ENCODE peak calls at places on chromosomes 6 and 20, in eight cellular contexts. P, E, W, S, O, G, J and X are unnamed samples.

GRCh38 chr6:121492536-121492935 is 57.1 kb downstream of the GJA1 start:
- DNase-seq in P (no peak), E (no peak), W (no peak), S (no peak), O (no peak), G (no peak), J (no peak), X (no peak)

GRCh38 chr6:134510920-134511319 is 193.0 kb upstream of the SGK1 start:
- DNase-seq in P (no peak), E (no peak), W (no peak), S (no peak), O (no peak), G (no peak), J (no peak), X (no peak)

GRCh38 chr20:38751360-38751976 is 3.2 kb downstream of the ACTR5 start:
- DNase-seq in P (no peak), E (no peak), W (peak), S (peak), O (peak), G (peak), J (peak), X (no peak)

GRCh38 chr6:45619211-45619760 is 241.6 kb upstream of the SUPT3H start:
- DNase-seq in P (no peak), E (no peak), W (no peak), S (peak), O (no peak), G (no peak), J (no peak), X (no peak)

GRCh38 chr20:44014807-44015732 is 100.4 kb downstream of the TOX2 start:
- DNase-seq in P (peak), E (no peak), W (no peak), S (no peak), O (no peak), G (peak), J (no peak), X (no peak)

GRCh38 chr6:153568601-153569000 is 437.5 kb upstream of the RGS17 start:
- DNase-seq in P (no peak), E (no peak), W (no peak), S (no peak), O (no peak), G (no peak), J (no peak), X (peak)

GRCh38 chr6:158316022-158316421 is 3.8 kb downstream of the TULP4 start:
- DNase-seq in P (no peak), E (no peak), W (peak), S (peak), O (no peak), G (no peak), J (no peak), X (no peak)

GRCh38 chr6:102961902-102962301 is 1568.4 kb downstream of the GRIK2 start:
- DNase-seq in P (no peak), E (no peak), W (no peak), S (no peak), O (no peak), G (no peak), J (no peak), X (no peak)

GRCh38 chr6:49001856-49002255 is 461.2 kb downstream of the MMUT start:
- DNase-seq in P (no peak), E (no peak), W (no peak), S (no peak), O (no peak), G (no peak), J (no peak), X (peak)

GRCh38 chr20:38651154-38651553 is 49.5 kb downstream of the ARHGAP40 start:
- DNase-seq in P (no peak), E (no peak), W (no peak), S (no peak), O (no peak), G (no peak), J (peak), X (no peak)

GRCh38 chr6:52183131-52183530 is 3.0 kb upstream of the IL17A start:
- DNase-seq in P (no peak), E (no peak), W (no peak), S (no peak), O (no peak), G (peak), J (no peak), X (no peak)

GRCh38 chr6:13453771-13454251 is 33.6 kb downstream of the GFOD1 start:
- DNase-seq in P (peak), E (no peak), W (peak), S (peak), O (no peak), G (peak), J (peak), X (no peak)

GRCh38 chr6:34115396-34116314 is 30.2 kb downstream of the GRM4 start:
- DNase-seq in P (no peak), E (no peak), W (peak), S (peak), O (peak), G (no peak), J (peak), X (no peak)

GRCh38 chr6:65113581-65113980 is 593.4 kb downstream of the EYS start:
- DNase-seq in P (no peak), E (no peak), W (no peak), S (no peak), O (no peak), G (no peak), J (no peak), X (no peak)